ENCODE peak calls at places on chromosome X, in ten cellular contexts. O is NCI-H2029; Q is right cardiac atrium; T is nephron progenitor cell; J is stimulated activated CD4-positive, alpha-beta T cell treated with anti-CD3 and anti-CD28 coated beads, Interleukin-4, amount 100 ng/mL, for 1 hour; Y is activated naive CD8-positive, alpha-beta T cell treated with anti-CD3 and anti-CD28 coated beads, Interleukin-2, amount 50 U/mL, for 24 hours; W is NCI-H510A treated with DMSO at 0.1 percent for 48 hours; R is AG10803; D is AG09309; I is activated CD4-positive, alpha-beta T cell treated with anti-CD3 and anti-CD28 coated beads, Interleukin-2, amount 10 ng/mL, durations not matched to agents 7 days and 5 days. S is an unnamed sample.

GRCh38 chrX:9676311-9676710 is 89.3 kb downstream of the GPR143 start:
- DNase-seq in O (no peak), Q (no peak), T (no peak), J (no peak), Y (no peak), W (no peak), R (peak), D (peak), I (no peak), S (no peak)

GRCh38 chrX:21948897-21949578 is 8.5 kb downstream of the SMS start:
- DNase-seq in O (no peak), Q (no peak), T (no peak), J (no peak), Y (no peak), W (no peak), R (no peak), D (no peak), I (no peak), S (peak)

GRCh38 chrX:133980406-133980805 is 5.0 kb downstream of the GPC3 start:
- DNase-seq in O (no peak), Q (no peak), T (no peak), J (no peak), Y (no peak), W (no peak), R (peak), D (no peak), I (no peak), S (no peak)

GRCh38 chrX:39721570-39722279 is 376.0 kb downstream of the BCOR start:
- DNase-seq in O (no peak), Q (peak), T (no peak), J (no peak), Y (no peak), W (no peak), R (peak), D (no peak), I (no peak), S (no peak)

GRCh38 chrX:23667239-23668177 is at the start of gene PRDX4:
- DNase-seq in O (peak), Q (peak), T (peak), J (peak), Y (peak), W (peak), R (peak), D (peak), I (peak), S (peak)

GRCh38 chrX:19334945-19335626 is 8.6 kb upstream of the PDHA1 start:
- DNase-seq in O (no peak), Q (no peak), T (no peak), J (no peak), Y (no peak), W (no peak), R (no peak), D (no peak), I (peak), S (peak)

GRCh38 chrX:69036674-69037573 is 128.3 kb downstream of the PJA1 start:
- DNase-seq in O (no peak), Q (no peak), T (no peak), J (no peak), Y (no peak), W (no peak), R (no peak), D (no peak), I (no peak), S (no peak)

GRCh38 chrX:74104356-74105065 is 199.5 kb upstream of the ZCCHC13 start:
- DNase-seq in O (no peak), Q (no peak), T (no peak), J (no peak), Y (no peak), W (no peak), R (peak), D (peak), I (no peak), S (no peak)

GRCh38 chrX:55011294-55011693 is 11.1 kb downstream of the APEX2 start:
- DNase-seq in O (no peak), Q (no peak), T (no peak), J (no peak), Y (no peak), W (no peak), R (no peak), D (no peak), I (no peak), S (no peak)

GRCh38 chrX:23959781-23960180 is 52.0 kb downstream of the CXorf58 start:
- DNase-seq in O (no peak), Q (no peak), T (no peak), J (no peak), Y (no peak), W (no peak), R (no peak), D (no peak), I (peak), S (no peak)

GRCh38 chrX:150546711-150547153 is 21.7 kb upstream of the MTM1 start:
- DNase-seq in O (peak), Q (peak), T (no peak), J (peak), Y (peak), W (no peak), R (no peak), D (no peak), I (peak), S (no peak)

GRCh38 chrX:68669094-68669830 is 21.8 kb downstream of the STARD8 start:
- DNase-seq in O (no peak), Q (no peak), T (peak), J (no peak), Y (no peak), W (no peak), R (no peak), D (no peak), I (no peak), S (no peak)

GRCh38 chrX:290476-291166 is 9.4 kb downstream of the PLCXD1 start:
- DNase-seq in O (no peak), Q (no peak), T (no peak), J (no peak), Y (no peak), W (no peak), R (no peak), D (no peak), I (peak), S (no peak)

GRCh38 chrX:154082396-154083133 is 15.0 kb downstream of the MECP2 start:
- DNase-seq in O (no peak), Q (no peak), T (no peak), J (no peak), Y (no peak), W (no peak), R (peak), D (no peak), I (no peak), S (no peak)

GRCh38 chrX:137194164-137194563 is 160.4 kb upstream of the GPR101 start:
- DNase-seq in O (no peak), Q (no peak), T (peak), J (peak), Y (peak), W (no peak), R (no peak), D (no peak), I (peak), S (peak)

GRCh38 chrX:47129879-47130358 is 14.6 kb downstream of the NDUFB11 start:
- DNase-seq in O (no peak), Q (no peak), T (no peak), J (no peak), Y (no peak), W (no peak), R (no peak), D (no peak), I (no peak), S (no peak)

GRCh38 chrX:7154040-7154597 is 6.2 kb upstream of the PUDP start:
- DNase-seq in O (no peak), Q (no peak), T (no peak), J (no peak), Y (no peak), W (no peak), R (no peak), D (no peak), I (no peak), S (no peak)

GRCh38 chrX:72436010-72436409 is 130.3 kb upstream of the CITED1 start:
- DNase-seq in O (no peak), Q (no peak), T (no peak), J (no peak), Y (no peak), W (no peak), R (no peak), D (no peak), I (no peak), S (no peak)

GRCh38 chrX:19658030-19658429 is 142.7 kb upstream of the MAP3K15 start:
- DNase-seq in O (no peak), Q (no peak), T (no peak), J (no peak), Y (no peak), W (no peak), R (peak), D (no peak), I (no peak), S (no peak)

GRCh38 chrX:71621644-71622346 is 3.5 kb upstream of the CXCR3 start:
- DNase-seq in O (no peak), Q (peak), T (no peak), J (no peak), Y (no peak), W (no peak), R (peak), D (no peak), I (no peak), S (no peak)

GRCh38 chrX:77160301-77160700 is 286.9 kb upstream of the FGF16 start:
- DNase-seq in O (no peak), Q (no peak), T (no peak), J (peak), Y (peak), W (no peak), R (no peak), D (no peak), I (peak), S (peak)

GRCh38 chrX:33087411-33087810 is 123.9 kb downstream of the DMD start:
- DNase-seq in O (no peak), Q (no peak), T (no peak), J (no peak), Y (no peak), W (no peak), R (no peak), D (no peak), I (no peak), S (no peak)

GRCh38 chrX:68932611-68933010 is 103.8 kb downstream of the EFNB1 start:
- DNase-seq in O (no peak), Q (no peak), T (no peak), J (no peak), Y (no peak), W (no peak), R (no peak), D (no peak), I (no peak), S (no peak)

GRCh38 chrX:148811236-148811635 is 310.8 kb downstream of the AFF2 start:
- DNase-seq in O (no peak), Q (no peak), T (no peak), J (no peak), Y (no peak), W (no peak), R (peak), D (no peak), I (no peak), S (no peak)

GRCh38 chrX:111376897-111377601 is 34.9 kb downstream of the DCX start:
- DNase-seq in O (no peak), Q (no peak), T (no peak), J (no peak), Y (no peak), W (peak), R (no peak), D (no peak), I (no peak), S (peak)

GRCh38 chrX:103376979-103377324 is 614 bp downstream of the BEX3 start:
- DNase-seq in O (peak), Q (peak), T (peak), J (peak), Y (no peak), W (no peak), R (no peak), D (no peak), I (no peak), S (peak)

GRCh38 chrX:118524344-118524743 is 28.7 kb downstream of the DOCK11 start:
- DNase-seq in O (no peak), Q (no peak), T (no peak), J (no peak), Y (no peak), W (no peak), R (no peak), D (no peak), I (no peak), S (no peak)

GRCh38 chrX:1389181-1389992 is 2.5 kb downstream of the SLC25A6 start:
- DNase-seq in O (no peak), Q (peak), T (no peak), J (no peak), Y (no peak), W (no peak), R (no peak), D (no peak), I (peak), S (no peak)

GRCh38 chrX:20060961-20061868 is 55.5 kb downstream of the MAP7D2 start:
- DNase-seq in O (no peak), Q (no peak), T (no peak), J (no peak), Y (peak), W (no peak), R (no peak), D (no peak), I (no peak), S (no peak)

GRCh38 chrX:132463411-132463810 is 25.4 kb downstream of the MBNL3 start:
- DNase-seq in O (no peak), Q (no peak), T (peak), J (no peak), Y (no peak), W (no peak), R (no peak), D (no peak), I (peak), S (no peak)

GRCh38 chrX:52337410-52337809 is 31.4 kb upstream of the XAGE2 start:
- DNase-seq in O (no peak), Q (no peak), T (no peak), J (no peak), Y (no peak), W (no peak), R (no peak), D (no peak), I (no peak), S (no peak)

GRCh38 chrX:76407795-76408194 is 19.7 kb upstream of the MAGEE1 start:
- DNase-seq in O (no peak), Q (no peak), T (no peak), J (no peak), Y (no peak), W (no peak), R (no peak), D (no peak), I (no peak), S (no peak)

GRCh38 chrX:15497865-15498264 is 2.7 kb upstream of the BMX start:
- DNase-seq in O (no peak), Q (peak), T (peak), J (peak), Y (peak), W (peak), R (peak), D (no peak), I (peak), S (peak)

GRCh38 chrX:27336466-27337091 is 126.6 kb downstream of the PPP4R3C start:
- DNase-seq in O (no peak), Q (peak), T (peak), J (peak), Y (peak), W (peak), R (no peak), D (no peak), I (peak), S (peak)

GRCh38 chrX:136204571-136204970 is 46.6 kb downstream of the MAP7D3 start:
- DNase-seq in O (no peak), Q (peak), T (no peak), J (no peak), Y (no peak), W (no peak), R (peak), D (no peak), I (peak), S (peak)

GRCh38 chrX:87526281-87526680 is 8.7 kb downstream of the KLHL4 start:
- DNase-seq in O (no peak), Q (no peak), T (no peak), J (no peak), Y (no peak), W (no peak), R (no peak), D (no peak), I (no peak), S (no peak)

GRCh38 chrX:149870840-149871239 is 10.1 kb upstream of the MAGEA8 start:
- DNase-seq in O (no peak), Q (no peak), T (no peak), J (no peak), Y (no peak), W (no peak), R (no peak), D (no peak), I (no peak), S (no peak)

S was measured in H9.